ENCODE peak calls at places on chromosomes 3 and 15, in seven cellular contexts. E is CD8-positive, alpha-beta memory T cell; D is mesendoderm; C is heart right ventricle; N is adrenal gland; I is AG04450; P is GM23338. S is an unnamed sample.

GRCh38 chr15:62927196-62927595 is 115.4 kb upstream of the TPM1 start:
- DNase-seq in P (no peak), C (no peak), D (no peak), I (no peak), E (no peak), N (no peak), S (no peak)

GRCh38 chr15:89115547-89115946 is 27.3 kb downstream of the ABHD2 start:
- DNase-seq in C (no peak), N (no peak), I (no peak), E (no peak), P (peak), D (no peak), S (no peak)

GRCh38 chr3:29914861-29915524 is 634.1 kb downstream of the RBMS3 start:
- DNase-seq in D (peak), P (no peak), I (no peak), C (no peak), N (no peak), E (no peak), S (no peak)

GRCh38 chr15:69504352-69505040 is 51.9 kb downstream of the RPLP1 start:
- DNase-seq in D (no peak), E (no peak), P (no peak), C (no peak), I (no peak), N (peak), S (no peak)

GRCh38 chr3:99900248-99900647 is 82.6 kb downstream of the CMSS1 start:
- DNase-seq in E (no peak), N (no peak), D (no peak), I (no peak), C (no peak), P (no peak), S (no peak)

GRCh38 chr15:82585072-82585471 is 44.8 kb upstream of the RPS17 start:
- DNase-seq in I (no peak), E (no peak), C (no peak), D (no peak), N (no peak), P (peak), S (no peak)

GRCh38 chr15:69086427-69087205 is 72.1 kb downstream of the NOX5 start:
- DNase-seq in N (no peak), E (no peak), I (no peak), D (no peak), C (no peak), P (peak), S (no peak)

GRCh38 chr15:95712785-95713184 is 617.7 kb upstream of the NR2F2 start:
- DNase-seq in E (no peak), N (no peak), D (no peak), C (no peak), P (no peak), I (no peak), S (no peak)

GRCh38 chr3:53773586-53774368 is 72.4 kb downstream of the CHDH start:
- DNase-seq in P (no peak), D (peak), N (peak), I (peak), E (no peak), C (no peak), S (no peak)

GRCh38 chr15:100775581-100776185 is 103.9 kb upstream of the ALDH1A3 start:
- DNase-seq in E (no peak), P (no peak), N (no peak), C (no peak), D (no peak), I (no peak), S (no peak)

GRCh38 chr15:53446376-53446775 is 313.1 kb downstream of the WDR72 start:
- DNase-seq in N (no peak), E (no peak), I (no peak), C (no peak), P (no peak), D (no peak), S (no peak)

GRCh38 chr3:39325223-39325622 is 4.3 kb upstream of the CCR8 start:
- DNase-seq in N (no peak), E (no peak), I (no peak), C (no peak), P (no peak), D (no peak), S (no peak)

GRCh38 chr3:189458536-189458935 is 172.7 kb upstream of the TP63 start:
- DNase-seq in C (no peak), I (no peak), D (peak), P (no peak), E (no peak), N (peak), S (no peak)

GRCh38 chr3:143155756-143156155 is 36.2 kb downstream of the CHST2 start:
- DNase-seq in P (no peak), E (no peak), C (no peak), N (no peak), D (no peak), I (no peak), S (no peak)

GRCh38 chr3:23666818-23667217 is 138.9 kb upstream of the UBE2E1 start:
- DNase-seq in N (no peak), C (no peak), I (no peak), D (no peak), E (no peak), P (no peak), S (no peak)

GRCh38 chr3:23668430-23668904 is 137.3 kb upstream of the UBE2E1 start:
- DNase-seq in N (no peak), E (no peak), I (peak), D (no peak), P (no peak), C (no peak), S (no peak)

GRCh38 chr3:23665741-23666140 is 140.0 kb upstream of the UBE2E1 start:
- DNase-seq in N (no peak), I (no peak), P (no peak), C (no peak), E (no peak), D (no peak), S (no peak)

GRCh38 chr3:23669541-23670255 is 136.1 kb upstream of the UBE2E1 start:
- DNase-seq in D (no peak), C (no peak), I (no peak), E (no peak), P (no peak), N (no peak), S (no peak)

GRCh38 chr3:23667536-23668429 is 138.0 kb upstream of the UBE2E1 start:
- DNase-seq in P (no peak), I (no peak), D (no peak), E (no peak), C (no peak), N (no peak), S (no peak)
- H3K27ac ChIP-seq in P (no peak), I (peak), D (no peak), E (no peak), C (no peak), N (no peak), S (no peak)

GRCh38 chr15:91956026-91956723 is 102.7 kb downstream of the SLCO3A1 start:
- DNase-seq in N (no peak), P (peak), C (peak), I (no peak), D (peak), E (no peak), S (no peak)
- H3K27ac ChIP-seq in N (peak), P (peak), C (peak), I (no peak), D (peak), E (no peak), S (peak)

GRCh38 chr3:108283989-108284388 is 12.4 kb upstream of the HHLA2 start:
- DNase-seq in P (no peak), C (no peak), D (no peak), N (no peak), I (no peak), E (no peak), S (no peak)
- H3K27ac ChIP-seq in P (no peak), C (no peak), D (no peak), N (no peak), I (no peak), E (no peak), S (no peak)

DNA sequence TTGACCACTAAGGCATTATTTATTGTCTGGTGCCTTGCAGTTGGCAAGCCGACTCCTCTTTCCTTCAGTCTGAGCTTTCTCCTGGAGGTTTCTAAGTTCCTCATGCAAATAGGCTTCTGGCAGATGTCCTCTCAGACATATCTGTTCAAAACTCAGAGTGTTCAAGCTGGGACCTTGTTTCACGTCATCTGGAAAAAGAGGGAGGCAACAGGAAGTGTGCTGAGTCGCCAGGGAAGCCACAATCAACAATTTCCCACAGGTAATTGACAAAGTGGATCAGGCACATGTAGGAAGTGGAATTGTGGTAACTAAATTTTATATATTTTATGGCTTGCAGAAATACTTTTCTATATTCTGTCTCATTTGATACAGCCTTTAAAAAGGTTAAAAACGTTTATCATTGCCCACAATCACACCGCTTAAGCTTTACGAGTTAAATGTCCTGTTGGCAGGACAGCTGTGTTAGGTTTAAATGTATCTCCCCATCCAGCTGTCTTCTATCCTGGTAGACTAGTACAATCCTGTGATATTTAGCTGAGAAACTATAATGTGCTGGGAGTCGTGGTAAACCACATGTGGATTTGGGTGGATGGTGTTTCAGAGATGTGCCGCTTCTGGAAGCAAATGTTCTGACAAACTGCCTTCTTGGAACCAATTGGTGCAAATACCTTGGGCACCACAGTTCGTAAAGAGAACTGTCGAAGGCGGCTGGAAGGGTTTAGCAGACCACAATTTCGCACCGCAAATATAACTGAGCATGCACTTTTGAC is 14.8 kb downstream of the SCG5 start:
- DNase-seq in E (no peak), C (no peak), D (no peak), I (no peak), N (no peak), P (no peak), S (no peak)
- H3K27ac ChIP-seq in E (no peak), C (no peak), D (no peak), I (no peak), N (no peak), P (no peak), S (no peak)

GRCh38 chr3:193656878-193657282 is 63.9 kb downstream of the OPA1 start:
- DNase-seq in E (no peak), I (no peak), P (no peak), C (no peak), D (no peak), N (no peak), S (no peak)
- H3K27ac ChIP-seq in E (peak), I (no peak), P (peak), C (no peak), D (no peak), N (no peak), S (no peak)

DNA sequence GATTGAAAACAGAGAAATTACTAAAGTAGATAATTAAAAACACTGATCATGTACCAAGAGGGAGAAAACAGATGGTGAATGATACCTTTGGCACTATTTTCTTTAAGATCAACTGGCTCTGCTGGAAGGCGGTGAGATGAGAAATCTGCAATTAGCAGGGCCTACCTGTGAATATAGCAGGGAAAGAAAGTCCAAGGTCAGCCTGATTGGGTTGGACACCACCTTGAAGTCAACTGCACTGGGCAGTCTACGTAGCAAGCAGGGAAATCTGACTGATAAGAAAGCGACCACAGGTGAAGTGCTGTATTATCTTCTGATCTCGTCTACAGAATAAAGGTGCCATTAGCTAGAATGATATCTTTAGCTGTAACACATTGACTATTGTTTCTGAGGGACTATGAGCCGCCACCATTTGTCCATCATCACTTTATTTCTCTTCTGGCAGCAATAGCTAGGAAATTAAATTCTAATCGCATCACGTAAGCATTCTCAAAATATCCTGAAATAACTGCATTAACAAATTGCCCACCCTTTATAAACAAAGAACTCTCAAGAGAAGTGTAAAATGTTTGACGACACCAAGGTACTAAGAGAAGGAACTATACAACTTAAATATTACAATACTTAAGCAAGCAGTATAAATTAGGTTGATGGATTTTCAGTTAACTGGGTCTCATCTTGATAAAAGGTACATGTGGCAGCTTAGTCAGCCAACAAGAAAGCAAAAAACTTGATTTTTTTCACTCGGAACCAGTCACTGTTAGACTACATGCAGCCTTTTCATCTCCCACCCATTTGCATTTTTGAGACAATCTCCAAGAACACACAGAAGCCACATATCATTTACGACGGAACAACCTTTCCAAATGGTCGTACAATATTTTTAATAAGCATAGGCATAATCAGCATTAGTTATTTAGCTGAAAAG is 1.3 kb downstream of the NEDD4 start:
- DNase-seq in C (no peak), P (no peak), N (no peak), D (no peak), I (no peak), E (no peak), S (no peak)
- H3K27ac ChIP-seq in C (peak), P (no peak), N (no peak), D (no peak), I (no peak), E (peak), S (no peak)

GRCh38 chr3:146892041-146892440 is 286.9 kb upstream of the PLSCR5 start:
- DNase-seq in E (no peak), N (no peak), C (no peak), D (peak), P (peak), I (no peak), S (no peak)

GRCh38 chr3:146889616-146890015 is 284.5 kb upstream of the PLSCR5 start:
- DNase-seq in E (no peak), C (no peak), N (no peak), D (no peak), P (no peak), I (no peak), S (no peak)

GRCh38 chr3:146899171-146899570 is 294.0 kb upstream of the PLSCR5 start:
- DNase-seq in P (no peak), N (no peak), D (peak), C (no peak), E (no peak), I (no peak), S (no peak)

GRCh38 chr3:146896711-146897110 is 291.6 kb upstream of the PLSCR5 start:
- DNase-seq in D (peak), E (no peak), I (no peak), P (no peak), N (no peak), C (no peak), S (no peak)

GRCh38 chr3:146895026-146895749 is 290.0 kb upstream of the PLSCR5 start:
- DNase-seq in D (peak), E (no peak), P (no peak), N (no peak), I (peak), C (no peak), S (no peak)
- H3K27ac ChIP-seq in D (no peak), E (no peak), P (no peak), N (no peak), I (no peak), C (no peak), S (no peak)

GRCh38 chr15:39613861-39614260 is 33.0 kb downstream of the THBS1 start:
- DNase-seq in I (no peak), C (no peak), D (no peak), P (no peak), N (no peak), E (no peak), S (no peak)

GRCh38 chr15:39621210-39621609 is 40.3 kb downstream of the THBS1 start:
- DNase-seq in P (no peak), D (no peak), I (no peak), C (no peak), E (no peak), N (no peak), S (no peak)

GRCh38 chr15:39621961-39622360 is 41.1 kb downstream of the THBS1 start:
- DNase-seq in N (no peak), E (no peak), C (no peak), P (no peak), I (no peak), D (no peak), S (no peak)

GRCh38 chr15:39616731-39617455 is 36.0 kb downstream of the THBS1 start:
- DNase-seq in C (no peak), P (no peak), E (no peak), D (no peak), I (no peak), N (no peak), S (no peak)

DNA sequence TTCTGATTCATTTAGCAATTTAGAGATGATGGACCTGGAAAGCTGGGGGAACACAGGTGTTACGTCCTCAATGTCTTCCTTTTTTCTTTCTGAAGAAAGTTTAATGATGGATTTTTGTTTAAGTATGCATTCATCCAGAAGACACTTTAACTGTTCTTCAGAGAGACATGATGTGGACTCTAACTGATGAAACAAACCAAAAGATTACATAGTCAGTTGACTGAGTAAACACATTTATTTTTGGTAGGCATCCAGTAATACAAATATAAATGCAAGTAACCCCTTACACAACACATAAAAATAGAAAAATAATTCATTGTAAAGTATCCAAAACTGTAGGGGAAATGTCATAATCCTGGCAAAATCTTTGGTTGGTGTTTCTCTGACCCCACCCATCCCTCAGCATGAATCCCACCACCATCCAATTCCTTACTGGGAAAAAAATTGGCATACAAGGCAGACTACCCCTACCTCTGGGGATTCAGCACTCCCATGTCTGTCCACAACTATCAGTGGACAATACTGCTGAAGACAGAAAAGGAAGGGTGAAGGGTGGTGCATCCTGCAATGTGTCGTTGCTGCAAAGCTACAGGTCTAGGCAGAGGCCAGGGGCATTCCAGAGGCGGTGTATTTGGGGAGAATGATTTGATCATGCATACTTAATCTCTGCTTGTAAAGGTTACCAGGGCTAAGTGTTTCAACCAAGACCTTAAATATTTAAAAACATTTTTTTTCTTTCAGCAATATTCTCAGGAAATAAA is 37.4 kb downstream of the THBS1 start:
- DNase-seq in N (no peak), I (no peak), E (no peak), P (no peak), C (no peak), D (no peak), S (no peak)
- H3K27ac ChIP-seq in N (no peak), I (no peak), E (no peak), P (no peak), C (no peak), D (no peak), S (no peak)

GRCh38 chr15:86608461-86608860 is 528.8 kb downstream of the AGBL1 start:
- DNase-seq in D (no peak), N (no peak), E (no peak), P (peak), C (peak), I (no peak), S (peak)

GRCh38 chr15:86609275-86609674 is 529.6 kb downstream of the AGBL1 start:
- DNase-seq in C (no peak), I (no peak), E (no peak), P (no peak), D (no peak), N (no peak), S (no peak)

GRCh38 chr15:86610038-86610437 is 530.4 kb downstream of the AGBL1 start:
- DNase-seq in I (no peak), C (no peak), D (no peak), N (no peak), P (no peak), E (no peak), S (no peak)

GRCh38 chr15:86615411-86615810 is 535.7 kb downstream of the AGBL1 start:
- DNase-seq in I (no peak), P (no peak), D (no peak), C (no peak), N (no peak), E (no peak), S (no peak)

GRCh38 chr15:86611392-86612040 is 531.8 kb downstream of the AGBL1 start:
- DNase-seq in E (peak), D (peak), N (no peak), C (no peak), I (no peak), P (peak), S (no peak)
- H3K27ac ChIP-seq in E (no peak), D (peak), N (no peak), C (no peak), I (no peak), P (peak), S (no peak)

S was measured in substantia nigra.